ENCODE peak calls at places on chromosomes 1 and 21, in five cellular contexts. M, E, D, X and R are unnamed samples.

GRCh38 chr1:184044603-184045376 is 6.7 kb upstream of the TSEN15 start:
- DNase-seq in X (no peak), D (no peak), M (no peak), E (no peak), R (no peak)

GRCh38 chr1:177209357-177209756 is 38.6 kb downstream of the BRINP2 start:
- DNase-seq in E (no peak), X (peak), M (no peak), D (no peak), R (peak)

GRCh38 chr1:31782766-31783410 is 18.7 kb upstream of the ADGRB2 start:
- DNase-seq in D (no peak), X (no peak), M (no peak), E (no peak), R (no peak)

GRCh38 chr1:228311091-228311490 is 95.5 kb downstream of the TRIM11 start:
- DNase-seq in X (no peak), M (no peak), E (no peak), D (no peak), R (no peak)

GRCh38 chr1:100463809-100464424 is 74.0 kb upstream of the GPR88 start:
- DNase-seq in M (peak), E (peak), D (peak), X (peak), R (peak)

GRCh38 chr1:150554086-150554452 is 4.9 kb downstream of the ADAMTSL4 start:
- DNase-seq in E (no peak), D (no peak), M (no peak), X (no peak), R (no peak)

GRCh38 chr21:28342229-28342810 is 650.4 kb downstream of the LTN1 start:
- DNase-seq in E (no peak), M (no peak), D (no peak), X (no peak), R (no peak)

GRCh38 chr1:145994391-145995120 is 1.8 kb downstream of the TXNIP start:
- DNase-seq in X (no peak), M (peak), E (peak), D (no peak), R (no peak)

GRCh38 chr21:23968722-23969647 is 1638.3 kb downstream of the MRPL39 start:
- DNase-seq in D (peak), M (peak), X (peak), E (peak), R (peak)

GRCh38 chr1:236913371-236914037 is 90.7 kb downstream of the MT1HL1 start:
- DNase-seq in E (no peak), D (no peak), M (no peak), X (no peak), R (no peak)

GRCh38 chr1:218341325-218341724 is 3.8 kb upstream of the TGFB2 start:
- DNase-seq in X (no peak), M (no peak), D (no peak), E (no peak), R (no peak)

GRCh38 chr21:31198575-31198974 is 145.5 kb downstream of the TIAM1 start:
- DNase-seq in E (no peak), M (no peak), D (no peak), X (peak), R (peak)

GRCh38 chr1:45325816-45326506 is 734 bp upstream of the HPDL start:
- DNase-seq in M (no peak), E (no peak), D (no peak), X (no peak), R (no peak)

GRCh38 chr1:182304218-182305016 is 87.2 kb downstream of the GLUL start:
- DNase-seq in D (no peak), X (no peak), M (no peak), E (no peak), R (no peak)

GRCh38 chr1:200351826-200352549 is 57.8 kb downstream of the ZNF281 start:
- DNase-seq in M (peak), D (no peak), X (no peak), E (peak), R (no peak)

GRCh38 chr21:18335651-18336050 is 67.9 kb downstream of the TMPRSS15 start:
- DNase-seq in D (no peak), E (no peak), X (no peak), M (no peak), R (no peak)

GRCh38 chr1:17347769-17348592 is 24.0 kb upstream of the PADI6 start:
- DNase-seq in M (no peak), E (no peak), X (peak), D (no peak), R (peak)

GRCh38 chr1:58548381-58548780 is 1.9 kb upstream of the OMA1 start:
- DNase-seq in D (no peak), E (no peak), M (peak), X (no peak), R (no peak)

GRCh38 chr1:234600418-234601216 is 9.4 kb downstream of the IRF2BP2 start:
- DNase-seq in E (peak), X (peak), D (no peak), M (peak), R (peak)

GRCh38 chr1:103146143-103146542 is 37.8 kb upstream of the COL11A1 start:
- DNase-seq in M (no peak), E (no peak), X (no peak), D (no peak), R (no peak)

GRCh38 chr1:185694081-185694480 is 40.1 kb upstream of the HMCN1 start:
- DNase-seq in X (no peak), D (no peak), E (peak), M (peak), R (no peak)

GRCh38 chr1:16926491-16927195 is 4.9 kb downstream of the CROCC start:
- DNase-seq in D (no peak), M (no peak), E (no peak), X (no peak), R (no peak)

GRCh38 chr1:54069792-54070548 is 16.6 kb downstream of the TCEANC2 start:
- DNase-seq in M (no peak), D (no peak), X (peak), E (no peak), R (peak)

GRCh38 chr1:156652131-156652991 is 10.4 kb downstream of the BCAN start:
- DNase-seq in X (no peak), M (peak), D (no peak), E (peak), R (no peak)

GRCh38 chr1:32701951-32702598 is 495 bp downstream of the SYNC start:
- DNase-seq in E (no peak), M (no peak), X (no peak), D (no peak), R (no peak)

GRCh38 chr1:12597792-12598191 is 20.2 kb downstream of the DHRS3 start:
- DNase-seq in D (no peak), M (no peak), E (no peak), X (no peak), R (no peak)

GRCh38 chr1:247107694-247108093 is 3.5 kb upstream of the ZNF669 start:
- DNase-seq in E (no peak), X (no peak), D (no peak), M (no peak), R (no peak)

GRCh38 chr1:27885114-27885528 is 12.8 kb downstream of the THEMIS2 start:
- DNase-seq in M (peak), D (no peak), X (no peak), E (no peak), R (no peak)

GRCh38 chr1:66291047-66291864 is 242.7 kb upstream of the SGIP1 start:
- DNase-seq in E (no peak), M (no peak), X (no peak), D (no peak), R (no peak)

GRCh38 chr1:116873680-116874271 is 35.9 kb upstream of the PTGFRN start:
- DNase-seq in D (no peak), X (no peak), M (no peak), E (no peak), R (no peak)

GRCh38 chr21:43316156-43316845 is 110.6 kb downstream of the SIK1 start:
- DNase-seq in X (no peak), D (no peak), E (no peak), M (no peak), R (no peak)

GRCh38 chr1:17494114-17494729 is 45.3 kb upstream of the ARHGEF10L start:
- DNase-seq in E (peak), X (peak), M (peak), D (peak), R (peak)

GRCh38 chr1:230877139-230877923 is 9.0 kb upstream of the C1orf198 start:
- DNase-seq in X (no peak), D (no peak), M (no peak), E (no peak), R (no peak)